ENCODE peak calls at places on chromosome 18, in five cellular contexts. E is cardiac muscle cell; I is transverse colon; D is naive thymus-derived CD4-positive, alpha-beta T cell; O is body of pancreas. N is an unnamed sample.

GRCh38 chr18:58755304-58756010 is 84.2 kb downstream of the MALT1 start:
- DNase-seq in E (no peak), I (peak; percentile 30), D (peak; percentile 20), O (no peak), N (peak; percentile 61)

GRCh38 chr18:47480166-47480565 is 228.7 kb upstream of the SKOR2 start:
- DNase-seq in E (no peak), I (no peak), D (no peak), O (no peak), N (no peak)

GRCh38 chr18:58315739-58316215 is 271.8 kb downstream of the NEDD4L start:
- DNase-seq in E (no peak), I (peak; percentile 61), D (no peak), O (no peak), N (peak; percentile 81)

GRCh38 chr18:37778417-37779165 is 213.0 kb upstream of the CELF4 start:
- DNase-seq in E (peak; percentile 84), I (peak; percentile 43), D (no peak), O (peak; percentile 68), N (peak; percentile 21)

GRCh38 chr18:63511285-63511684 is 30.9 kb upstream of the SERPINB12 start:
- DNase-seq in E (peak; percentile 63), I (no peak), D (no peak), O (no peak), N (peak; percentile 32)

GRCh38 chr18:8786766-8787670 is 81.7 kb downstream of the MTCL1 start:
- DNase-seq in E (no peak), I (peak; percentile 48), D (no peak), O (no peak), N (no peak)

GRCh38 chr18:42157420-42157819 is 202.4 kb downstream of the PIK3C3 start:
- DNase-seq in E (no peak), I (no peak), D (no peak), O (no peak), N (no peak)

GRCh38 chr18:21177742-21178305 is 64.2 kb upstream of the GREB1L start:
- DNase-seq in E (no peak), I (no peak), D (no peak), O (no peak), N (no peak)

GRCh38 chr18:37254256-37254880 is 311.2 kb downstream of the CELF4 start:
- DNase-seq in E (no peak), I (no peak), D (no peak), O (peak; percentile 25), N (peak; percentile 11)

GRCh38 chr18:10378688-10379465 is 75.6 kb upstream of the APCDD1 start:
- DNase-seq in E (no peak), I (no peak), D (no peak), O (no peak), N (no peak)

GRCh38 chr18:52694804-52695203 is 354.8 kb downstream of the DCC start:
- DNase-seq in E (no peak), I (peak; percentile 10), D (no peak), O (no peak), N (peak; percentile 10)

GRCh38 chr18:36067118-36067957 is at the start of gene RPRD1A:
- DNase-seq in E (peak; percentile 98), I (peak; percentile 99), D (peak; percentile 97), O (peak; percentile 98), N (peak; percentile 94)

GRCh38 chr18:21955757-21956652 is 213.4 kb upstream of the GATA6 start:
- DNase-seq in E (peak; percentile 83), I (peak; percentile 85), D (peak; percentile 73), O (peak; percentile 82), N (peak; percentile 82)

GRCh38 chr18:23502516-23503037 is 734 bp upstream of the RMC1 start:
- DNase-seq in E (no peak), I (peak; percentile 28), D (no peak), O (no peak), N (peak; percentile 76)

GRCh38 chr18:58586886-58587285 is 42.0 kb downstream of the ALPK2 start:
- DNase-seq in E (no peak), I (no peak), D (no peak), O (no peak), N (no peak)

GRCh38 chr18:74532511-74533025 is 1.7 kb upstream of the CNDP1 start:
- DNase-seq in E (no peak), I (no peak), D (no peak), O (peak; percentile 4), N (no peak)
- H3K27me3 ChIP-seq in E (no peaks in the 10 kb centered on the region), I (no peaks in the 10 kb centered on the region), D (no peaks in the 10 kb centered on the region), O (no peaks in the 10 kb centered on the region), N (no peaks in the 10 kb centered on the region)

GRCh38 chr18:6976935-6977334 is 140.7 kb downstream of the LAMA1 start:
- DNase-seq in E (no peak), I (no peak), D (no peak), O (peak; percentile 43), N (no peak)

GRCh38 chr18:6980363-6980762 is 137.2 kb downstream of the LAMA1 start:
- DNase-seq in E (no peak), I (no peak), D (no peak), O (no peak), N (no peak)

GRCh38 chr18:6979954-6980353 is 137.6 kb downstream of the LAMA1 start:
- DNase-seq in E (no peak), I (no peak), D (no peak), O (no peak), N (no peak)

GRCh38 chr18:6983366-6983765 is 134.2 kb downstream of the LAMA1 start:
- DNase-seq in E (no peak), I (peak; percentile 21), D (no peak), O (peak; percentile 63), N (peak; percentile 16)

DNA sequence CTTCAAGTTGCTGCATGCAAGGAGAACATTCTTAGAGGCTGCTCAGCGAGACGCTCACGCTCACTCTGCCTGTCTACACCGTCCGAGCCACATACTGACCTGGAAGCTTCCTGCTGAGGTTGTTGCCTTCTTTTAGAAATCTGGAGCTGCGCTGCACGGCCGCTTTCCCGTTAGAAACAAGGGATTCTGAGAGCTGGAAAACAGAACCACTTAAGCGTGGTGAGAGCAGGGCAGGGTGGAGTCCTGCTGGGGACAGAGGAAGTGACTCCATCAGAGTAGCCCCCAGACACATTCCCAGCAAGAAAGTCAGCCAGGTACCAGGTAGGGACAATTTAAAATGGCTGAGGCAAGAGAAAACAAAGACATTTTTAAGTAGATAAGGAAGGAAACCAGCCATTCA is 135.2 kb downstream of the LAMA1 start:
- DNase-seq in E (no peak), I (no peak), D (no peak), O (no peak), N (no peak)
- H3K36me3 ChIP-seq in E (peaks cover 14% of the 10 kb centered on the region), I (no peaks in the 10 kb centered on the region), D (no peaks in the 10 kb centered on the region), O (no peaks in the 10 kb centered on the region), N (no peaks in the 10 kb centered on the region)

GRCh38 chr18:73691118-73691517 is 456.5 kb downstream of the FBXO15 start:
- DNase-seq in E (no peak), I (no peak), D (no peak), O (no peak), N (no peak)
- H3K27ac ChIP-seq in E (peak overlapping the region; percentile 85), I (no peak overlapping the region), D (no peak overlapping the region), O (no peak overlapping the region), N (no peak overlapping the region)

DNA sequence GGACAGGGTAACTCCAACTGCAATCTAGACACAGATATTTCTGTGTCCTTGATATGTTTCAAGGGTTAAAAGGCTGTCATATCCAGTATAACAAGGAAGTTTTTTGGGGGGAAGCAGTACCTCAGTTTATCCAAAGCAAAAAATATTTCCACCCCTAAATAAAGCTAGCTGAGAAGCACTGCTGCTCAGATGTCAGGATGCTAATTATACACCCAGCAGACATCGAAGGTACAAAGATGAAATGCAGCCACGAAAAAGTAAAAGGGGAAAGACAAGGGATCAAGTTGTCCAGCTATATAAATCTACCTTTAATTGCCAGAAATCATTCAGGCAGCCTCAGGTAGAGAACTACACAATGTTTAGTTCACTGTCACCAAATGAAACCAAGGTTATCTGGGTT is 26.2 kb downstream of the ELAC1 start:
- DNase-seq in E (no peak), I (no peak), D (no peak), O (no peak), N (no peak)
- H3K27me3 ChIP-seq in E (no peaks in the 10 kb centered on the region), I (no peaks in the 10 kb centered on the region), D (no peaks in the 10 kb centered on the region), O (no peaks in the 10 kb centered on the region), N (no peaks in the 10 kb centered on the region)

GRCh38 chr18:731185-731584 is 18.8 kb upstream of the ENOSF1 start:
- DNase-seq in E (no peak), I (no peak), D (no peak), O (no peak), N (no peak)
- H3K36me3 ChIP-seq in E (peaks cover 26% of the 10 kb centered on the region), I (peaks cover 7% of the 10 kb centered on the region), D (no peaks in the 10 kb centered on the region), O (no peaks in the 10 kb centered on the region), N (no peaks in the 10 kb centered on the region)

DNA sequence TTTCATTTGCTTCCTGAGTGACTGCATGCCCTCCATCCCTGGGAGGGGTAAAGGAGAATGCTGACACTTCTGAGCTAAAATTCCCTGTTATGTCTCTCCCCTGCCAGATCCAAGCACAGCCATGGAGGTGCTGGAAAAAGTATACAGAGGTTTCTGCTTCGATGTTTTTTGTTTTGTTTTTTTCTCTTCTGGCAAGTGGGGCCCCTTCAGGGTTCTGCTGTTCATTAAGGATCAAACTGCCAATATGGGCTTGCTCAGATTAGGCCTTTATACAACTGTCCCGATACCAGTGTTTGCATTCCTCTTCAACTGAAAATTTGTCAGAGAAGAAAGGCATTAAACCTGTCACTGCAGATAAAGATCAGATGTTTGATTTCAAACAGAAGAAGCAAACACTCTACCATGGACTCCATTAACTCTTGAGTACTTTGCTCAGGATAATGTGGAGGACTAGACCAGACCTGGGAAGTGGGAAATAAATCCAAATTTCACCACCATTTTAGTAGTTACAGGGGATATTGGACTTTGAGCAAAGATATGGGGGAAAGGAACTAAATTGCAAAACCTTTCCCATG is 396.0 kb upstream of the SMIM21 start:
- DNase-seq in E (no peak), I (no peak), D (no peak), O (no peak), N (no peak)
- H3K27ac ChIP-seq in E (no peak overlapping the region), I (no peak overlapping the region), D (no peak overlapping the region), O (no peak overlapping the region), N (no peak overlapping the region)

GRCh38 chr18:78814321-78814720 is 165.3 kb upstream of the SALL3 start:
- DNase-seq in E (no peak), I (no peak), D (no peak), O (no peak), N (no peak)
- H3K27me3 ChIP-seq in E (no peaks in the 10 kb centered on the region), I (peaks cover 23% of the 10 kb centered on the region), D (no peaks in the 10 kb centered on the region), O (no peaks in the 10 kb centered on the region), N (no peaks in the 10 kb centered on the region)